ENCODE peak calls at places on chromosomes 3 and 15, in ten cellular contexts. G is T-cell; U is activated CD8-positive, alpha-beta memory T cell treated with anti-CD3 and anti-CD28 coated beads for 1 hour; X is epithelial cell of esophagus; E is cardiac muscle cell; P is NCI-H748 treated with DMSO at 0.1 percent for 48 hours; M is head of caudate nucleus; J is nephron progenitor cell; T is AML-193; O is WTC11. N is an unnamed sample.

GRCh38 chr15:44554934-44555723 is 18.2 kb downstream of the EIF3J start:
- DNase-seq in G (no peak), U (no peak), X (no peak), E (no peak), P (no peak), M (no peak), J (no peak), T (no peak), O (no peak), N (no peak)

GRCh38 chr3:60675424-60675823 is 575.8 kb downstream of the FHIT start:
- DNase-seq in G (no peak), U (no peak), X (peak), E (no peak), P (no peak), M (no peak), J (no peak), T (no peak), O (no peak), N (no peak)

GRCh38 chr3:5195605-5196004 is 8.1 kb downstream of the EDEM1 start:
- DNase-seq in G (peak), U (no peak), X (peak), E (no peak), P (no peak), M (no peak), J (no peak), T (peak), O (no peak), N (no peak)

GRCh38 chr15:101267320-101268104 is 9.8 kb downstream of the SELENOS start:
- DNase-seq in G (no peak), U (no peak), X (peak), E (peak), P (no peak), M (peak), J (no peak), T (no peak), O (no peak), N (no peak)

GRCh38 chr3:129441215-129441614 is 1.2 kb downstream of the IFT122 start:
- DNase-seq in G (no peak), U (no peak), X (no peak), E (no peak), P (no peak), M (no peak), J (no peak), T (peak), O (no peak), N (no peak)

GRCh38 chr3:129624347-129625070 is 18.0 kb upstream of the PLXND1 start:
- DNase-seq in G (no peak), U (no peak), X (no peak), E (peak), P (no peak), M (no peak), J (no peak), T (peak), O (no peak), N (no peak)

GRCh38 chr3:62667714-62668113 is 207.5 kb downstream of the CADPS start:
- DNase-seq in G (no peak), U (no peak), X (peak), E (no peak), P (no peak), M (no peak), J (peak), T (no peak), O (peak), N (no peak)

GRCh38 chr3:179929091-179929529 is 107.6 kb downstream of the PEX5L start:
- DNase-seq in G (peak), U (peak), X (peak), E (peak), P (peak), M (peak), J (peak), T (peak), O (peak), N (no peak)

GRCh38 chr15:66848666-66849392 is 146.8 kb downstream of the SMAD6 start:
- DNase-seq in G (no peak), U (no peak), X (no peak), E (no peak), P (no peak), M (no peak), J (no peak), T (no peak), O (no peak), N (no peak)

GRCh38 chr15:59406446-59406845 is 31.5 kb upstream of the FAM81A start:
- DNase-seq in G (no peak), U (no peak), X (no peak), E (no peak), P (no peak), M (no peak), J (no peak), T (peak), O (no peak), N (no peak)

N was measured in activated B cell treated with CpG ODN at 0.5 μM for 24 hours.